ENCODE peak calls at places on chromosomes 1 and 21, in seven cellular contexts. B, E, T, Y, G, O and I are unnamed samples.

GRCh38 chr1:94144836-94145235 is 23.9 kb upstream of the ABCA4 start:
- DNase-seq in B (no peak), E (no peak), T (no peak), Y (no peak), G (no peak), O (no peak), I (no peak)

GRCh38 chr1:172533511-172534116 is 664 bp downstream of the SUCO start:
- DNase-seq in B (peak), E (no peak), T (peak), Y (peak), G (peak), O (no peak), I (peak)

GRCh38 chr1:88293791-88294190 is 390.3 kb upstream of the PKN2 start:
- DNase-seq in B (no peak), E (no peak), T (no peak), Y (no peak), G (no peak), O (no peak), I (peak)

GRCh38 chr1:202349263-202349928 is 897 bp downstream of the PPP1R12B start:
- DNase-seq in B (peak), E (no peak), T (peak), Y (no peak), G (peak), O (no peak), I (peak)

GRCh38 chr21:43800124-43800523 is 10.7 kb downstream of the RRP1 start:
- DNase-seq in B (no peak), E (no peak), T (no peak), Y (no peak), G (no peak), O (no peak), I (no peak)

GRCh38 chr1:229848762-229849677 is 218.0 kb upstream of the GALNT2 start:
- DNase-seq in B (peak), E (no peak), T (peak), Y (no peak), G (peak), O (no peak), I (peak)

GRCh38 chr1:28437924-28438699 is 67.7 kb upstream of the RCC1 start:
- DNase-seq in B (peak), E (peak), T (peak), Y (peak), G (peak), O (peak), I (peak)

GRCh38 chr1:1168451-1169411 is 4.9 kb upstream of the TTLL10 start:
- DNase-seq in B (no peak), E (no peak), T (no peak), Y (peak), G (no peak), O (no peak), I (no peak)

GRCh38 chr1:219699870-219700269 is 87.0 kb upstream of the ZC3H11B start:
- DNase-seq in B (no peak), E (no peak), T (peak), Y (no peak), G (peak), O (no peak), I (peak)

GRCh38 chr1:229068266-229069043 is 202.5 kb upstream of the RAB4A start:
- DNase-seq in B (no peak), E (no peak), T (no peak), Y (no peak), G (peak), O (no peak), I (peak)

GRCh38 chr1:154419620-154420020 is 14.5 kb downstream of the IL6R start:
- DNase-seq in B (no peak), E (no peak), T (peak), Y (no peak), G (peak), O (no peak), I (no peak)

GRCh38 chr1:234926574-234927311 is 201.9 kb downstream of the TOMM20 start:
- DNase-seq in B (no peak), E (no peak), T (no peak), Y (peak), G (peak), O (no peak), I (no peak)

GRCh38 chr1:36256558-36257374 is 32.5 kb downstream of the THRAP3 start:
- DNase-seq in B (no peak), E (no peak), T (no peak), Y (no peak), G (no peak), O (no peak), I (no peak)

GRCh38 chr1:25246600-25247023 is 642 bp downstream of the RSRP1 start:
- DNase-seq in B (peak), E (no peak), T (no peak), Y (no peak), G (peak), O (no peak), I (no peak)

GRCh38 chr1:217896490-217896889 is 265.3 kb downstream of the SPATA17 start:
- DNase-seq in B (no peak), E (no peak), T (no peak), Y (no peak), G (peak), O (no peak), I (no peak)

GRCh38 chr21:42782723-42783247 is 96.6 kb downstream of the WDR4 start:
- DNase-seq in B (no peak), E (no peak), T (no peak), Y (no peak), G (no peak), O (no peak), I (no peak)

GRCh38 chr1:82920418-82921248 is 1078.3 kb downstream of the TTLL7 start:
- DNase-seq in B (peak), E (no peak), T (no peak), Y (no peak), G (peak), O (no peak), I (peak)

GRCh38 chr1:64161347-64162080 is 41.9 kb upstream of the UBE2U start:
- DNase-seq in B (no peak), E (no peak), T (peak), Y (no peak), G (peak), O (no peak), I (no peak)

GRCh38 chr21:35027558-35028450 is 21.3 kb downstream of the RUNX1 start:
- DNase-seq in B (no peak), E (no peak), T (no peak), Y (no peak), G (no peak), O (no peak), I (no peak)

GRCh38 chr21:35026153-35026499 is 23.0 kb downstream of the RUNX1 start:
- DNase-seq in B (no peak), E (no peak), T (no peak), Y (no peak), G (no peak), O (no peak), I (no peak)

GRCh38 chr21:35026617-35027557 is 22.2 kb downstream of the RUNX1 start:
- DNase-seq in B (peak), E (peak), T (peak), Y (peak), G (peak), O (no peak), I (no peak)

GRCh38 chr21:35025206-35026152 is 23.6 kb downstream of the RUNX1 start:
- DNase-seq in B (no peak), E (no peak), T (no peak), Y (no peak), G (no peak), O (no peak), I (no peak)

DNA sequence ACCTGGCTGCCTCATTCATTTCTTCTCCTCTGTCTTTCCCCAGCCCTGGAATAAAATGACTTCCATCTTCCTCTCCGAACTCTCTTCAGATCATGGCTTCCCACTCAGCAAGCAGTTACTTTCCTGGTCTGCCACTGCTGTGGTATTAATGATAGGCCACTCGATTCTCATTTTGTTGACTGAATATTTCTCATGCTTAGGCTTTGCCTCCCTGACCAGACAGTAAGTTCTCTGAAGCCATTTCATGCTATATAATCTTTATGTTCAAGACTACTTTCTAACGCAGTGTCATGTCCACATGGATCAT is 20.7 kb downstream of the RUNX1 start:
- DNase-seq in B (no peak), E (no peak), T (no peak), Y (no peak), G (no peak), O (no peak), I (no peak)
- H2AK5ac ChIP-seq in B (no peak), E (no peak), T (peak), Y (no peak), G (no peak), O (no peak), I (no peak)

GRCh38 chr21:31158789-31159581 is 120.7 kb upstream of the KRTAP19-8 start:
- DNase-seq in B (peak), E (no peak), T (peak), Y (no peak), G (peak), O (no peak), I (no peak)
- H3K27ac ChIP-seq in B (peak), E (no peak), T (no peak), Y (peak), G (no peak), O (peak), I (no peak)

DNA sequence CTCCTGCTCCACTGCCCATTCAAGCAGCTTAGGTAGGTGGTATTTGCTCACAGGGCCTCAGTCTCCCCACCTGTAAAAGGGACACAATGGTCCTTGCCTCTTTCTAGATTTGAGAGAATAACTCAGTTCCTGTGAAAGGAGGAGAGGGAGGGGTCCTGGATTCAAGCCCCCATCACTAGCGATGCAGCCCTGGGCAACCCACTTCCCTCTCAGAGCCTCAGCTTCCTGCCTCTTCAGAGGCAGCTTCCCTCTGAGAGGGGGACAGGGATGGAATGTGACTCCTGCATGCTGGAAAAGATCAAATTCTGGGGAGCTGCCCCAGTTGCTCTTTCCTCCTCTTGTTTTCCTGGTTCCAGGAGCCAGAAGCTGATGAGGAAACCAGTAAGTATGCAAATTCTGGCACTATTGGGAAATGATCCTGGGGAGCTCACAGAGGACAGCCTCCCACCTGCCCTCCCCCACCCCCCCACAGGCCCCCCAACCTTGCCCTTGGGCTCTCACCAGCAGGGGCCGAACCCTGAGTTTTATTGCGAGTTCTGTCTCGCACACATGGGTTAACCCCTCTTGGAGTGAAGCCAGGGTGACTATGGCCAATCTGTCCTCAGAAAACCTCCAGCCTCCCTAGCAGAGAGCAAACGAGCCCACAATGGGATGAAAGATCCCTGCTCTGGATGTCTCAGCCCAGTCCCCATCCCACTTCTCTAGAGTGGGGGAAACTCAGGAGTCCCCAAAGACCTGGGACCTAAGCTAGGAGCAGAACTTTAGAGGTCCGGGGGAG is 11.7 kb downstream of the ZC3H12A start:
- DNase-seq in B (no peak), E (no peak), T (no peak), Y (no peak), G (no peak), O (no peak), I (no peak)
- H2AK5ac ChIP-seq in B (no peak), E (no peak), T (peak), Y (no peak), G (peak), O (no peak), I (no peak)

GRCh38 chr1:168202941-168203654 is 22.7 kb upstream of the SFT2D2 start:
- DNase-seq in B (peak), E (no peak), T (peak), Y (no peak), G (peak), O (no peak), I (peak)
- H3K27ac ChIP-seq in B (no peak), E (no peak), T (peak), Y (no peak), G (peak), O (no peak), I (peak)

GRCh38 chr1:192272732-192273131 is 44.1 kb upstream of the RGS21 start:
- DNase-seq in B (no peak), E (no peak), T (no peak), Y (no peak), G (no peak), O (no peak), I (no peak)
- H2AK5ac ChIP-seq in B (no peak), E (no peak), T (no peak), Y (no peak), G (no peak), O (no peak), I (no peak)

DNA sequence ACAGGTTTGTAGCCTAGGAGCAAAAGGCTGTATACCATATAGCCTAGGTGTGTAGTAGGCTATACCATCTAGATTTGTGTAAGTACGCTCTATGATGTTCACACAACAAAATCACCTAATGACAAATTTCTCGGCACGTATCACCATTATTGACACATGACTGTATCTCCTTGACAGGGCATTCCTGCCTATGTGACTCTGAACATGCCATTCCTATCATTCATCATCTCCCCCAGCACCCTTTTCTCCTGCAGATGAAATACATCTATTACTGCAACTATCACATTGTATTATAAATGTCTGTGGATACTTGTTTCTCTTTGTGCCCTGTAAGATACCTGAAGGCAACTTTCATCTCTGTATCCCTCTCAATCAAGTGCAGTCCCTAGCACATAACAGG is 29.9 kb downstream of the TP53BP2 start:
- DNase-seq in B (no peak), E (no peak), T (peak), Y (no peak), G (peak), O (no peak), I (peak)
- H3K27ac ChIP-seq in B (no peak), E (no peak), T (no peak), Y (no peak), G (no peak), O (no peak), I (no peak)